ENCODE peak calls at places on chromosome 18, in ten cellular contexts. M, V, Y, B, L, J, T, H, P and I are unnamed samples.

GRCh38 chr18:74725690-74726089 is 128.0 kb downstream of the ZNF407 start:
- DNase-seq in Y (no peak), P (no peak), J (no peak), M (no peak), V (no peak), T (no peak), L (no peak), H (no peak), B (no peak), I (no peak)

GRCh38 chr18:4455113-4455811 is at the start of gene DLGAP1:
- DNase-seq in J (peak; percentile 62), V (peak; percentile 17), P (no peak), M (peak; percentile 71), L (peak; percentile 1), T (peak; percentile 73), H (peak; percentile 83), B (peak; percentile 92), Y (peak; percentile 74), I (no peak)

GRCh38 chr18:55555628-55556027 is 32.4 kb downstream of the TCF4 start:
- DNase-seq in B (no peak), M (no peak), Y (no peak), L (no peak), H (no peak), V (no peak), P (no peak), T (no peak), J (no peak), I (no peak)

GRCh38 chr18:48244530-48244929 is 164.7 kb downstream of the ZBTB7C start:
- DNase-seq in P (no peak), T (no peak), H (no peak), J (no peak), B (no peak), M (no peak), V (no peak), L (no peak), Y (no peak), I (no peak)

GRCh38 chr18:23994361-23994902 is 20.1 kb upstream of the TTC39C start:
- DNase-seq in J (peak; percentile 76), V (peak; percentile 97), T (no peak), B (no peak), P (peak; percentile 67), H (peak; percentile 71), M (peak; percentile 92), L (peak; percentile 52), Y (no peak), I (no peak)

GRCh38 chr18:48122376-48122775 is 191.9 kb upstream of the SMAD2 start:
- DNase-seq in Y (peak; percentile 10), B (no peak), P (no peak), M (no peak), J (no peak), V (no peak), L (no peak), H (no peak), T (no peak), I (no peak)

GRCh38 chr18:63409301-63409700 is 13.0 kb downstream of the VPS4B start:
- DNase-seq in L (no peak), H (no peak), B (no peak), J (no peak), P (no peak), Y (no peak), T (no peak), V (peak; percentile 80), M (peak; percentile 32), I (no peak)

GRCh38 chr18:23209031-23209430 is 73.7 kb downstream of the CABLES1 start:
- DNase-seq in J (no peak), M (peak; percentile 50), T (no peak), P (no peak), B (no peak), L (peak; percentile 53), H (no peak), Y (no peak), V (peak; percentile 71), I (no peak)

GRCh38 chr18:46756172-46756558 is 688 bp downstream of the ST8SIA5 start:
- DNase-seq in J (no peak), H (no peak), B (peak; percentile 71), Y (peak; percentile 70), M (no peak), L (no peak), P (no peak), T (peak; percentile 72), V (no peak), I (no peak)

GRCh38 chr18:22272242-22272641 is 102.9 kb downstream of the GATA6 start:
- DNase-seq in H (no peak), B (no peak), M (no peak), J (no peak), L (no peak), Y (no peak), T (no peak), P (no peak), V (no peak), I (no peak)

GRCh38 chr18:29531746-29532145 is 1354.8 kb upstream of the CDH2 start:
- DNase-seq in J (no peak), Y (no peak), B (no peak), P (no peak), L (no peak), T (no peak), M (peak; percentile 12), V (peak; percentile 32), H (no peak), I (no peak)

GRCh38 chr18:39168723-39169122 is 1603.1 kb upstream of the CELF4 start:
- DNase-seq in H (no peak), Y (no peak), V (no peak), P (no peak), B (no peak), T (no peak), J (no peak), M (no peak), L (no peak), I (no peak)

GRCh38 chr18:43934322-43935050 is 657.2 kb upstream of the SYT4 start:
- DNase-seq in Y (no peak), T (no peak), B (no peak), J (no peak), H (no peak), P (no peak), M (peak; percentile 51), V (no peak), L (no peak), I (no peak)

GRCh38 chr18:47260138-47260923 is 8.9 kb upstream of the SKOR2 start:
- DNase-seq in B (peak; percentile 96), P (no peak), Y (no peak), T (no peak), L (peak; percentile 5), M (peak; percentile 44), V (peak; percentile 9), H (no peak), J (peak; percentile 49), I (peak; percentile 33)

GRCh38 chr18:14189858-14190257 is 57.6 kb upstream of the ZNF519 start:
- DNase-seq in Y (no peak), T (no peak), M (peak; percentile 27), H (no peak), B (no peak), P (no peak), L (peak; percentile 90), J (no peak), V (peak; percentile 94), I (no peak)

GRCh38 chr18:42782929-42783328 is 332.6 kb downstream of the RIT2 start:
- DNase-seq in T (no peak), Y (no peak), B (no peak), H (no peak), V (no peak), P (no peak), J (no peak), M (no peak), L (no peak), I (no peak)

GRCh38 chr18:22705328-22705727 is 227.8 kb upstream of the RBBP8 start:
- DNase-seq in J (no peak), H (no peak), B (no peak), L (no peak), V (peak; percentile 71), M (peak; percentile 89), T (no peak), Y (no peak), P (no peak), I (no peak)

GRCh38 chr18:45521151-45521550 is 94.1 kb upstream of the SLC14A2 start:
- DNase-seq in B (no peak), Y (no peak), H (no peak), J (no peak), V (no peak), P (no peak), T (no peak), M (peak; percentile 95), L (no peak), I (no peak)
- H3K4me1 ChIP-seq in B (no peaks in the 10 kb centered on the region), Y (peaks cover 5% of the 10 kb centered on the region), H (peaks cover 86% of the 10 kb centered on the region), J (peaks cover 2% of the 10 kb centered on the region), V (no peaks in the 10 kb centered on the region), P (peaks cover 2% of the 10 kb centered on the region), T (peaks cover 10% of the 10 kb centered on the region), M (peaks cover 22% of the 10 kb centered on the region), L (no peaks in the 10 kb centered on the region), I (peaks cover 18% of the 10 kb centered on the region)

GRCh38 chr18:10524507-10525425 is 1.1 kb upstream of the NAPG start:
- DNase-seq in B (no peak), H (no peak), Y (no peak), M (peak; percentile 81), P (peak; percentile 75), V (peak; percentile 44), T (no peak), J (no peak), L (peak; percentile 75), I (no peak)
- H3K4me3 ChIP-seq in B (no peak overlapping the region), H (no peak overlapping the region), Y (no peak overlapping the region), M (peak overlapping the region; percentile 99), P (no peak overlapping the region), V (peak overlapping the region; percentile 98), T (peak overlapping the region; percentile 98), J (no peak overlapping the region), L (peak overlapping the region; percentile 94), I (peak overlapping the region; percentile 95)

GRCh38 chr18:31942999-31943894 is at the start of gene TRAPPC8:
- DNase-seq in L (peak; percentile 98), M (peak; percentile 99), V (peak; percentile 80), H (peak; percentile 99), J (peak; percentile 99), P (peak; percentile 98), B (peak; percentile 99), T (peak; percentile 99), Y (peak; percentile 100), I (peak; percentile 98)
- TF ChIP-seq CTCF in L (peak; percentile 66), M (no peak), V (no peak), H (no peak), J (no peak), P (no peak), B (peak; percentile 45), T (no peak), Y (no peak), I (no peak)

GRCh38 chr18:5468394-5468793 is 75.4 kb downstream of the EPB41L3 start:
- DNase-seq in B (no peak), T (no peak), P (no peak), L (no peak), M (no peak), Y (no peak), J (no peak), H (no peak), V (no peak), I (no peak)

GRCh38 chr18:5464241-5464640 is 79.6 kb downstream of the EPB41L3 start:
- DNase-seq in M (no peak), T (no peak), V (no peak), J (no peak), H (no peak), Y (no peak), B (no peak), L (no peak), P (no peak), I (no peak)

GRCh38 chr18:5463836-5464235 is 80.0 kb downstream of the EPB41L3 start:
- DNase-seq in P (no peak), V (no peak), T (no peak), M (no peak), Y (no peak), B (no peak), H (no peak), L (no peak), J (no peak), I (no peak)

GRCh38 chr18:5467666-5468065 is 76.1 kb downstream of the EPB41L3 start:
- DNase-seq in H (no peak), T (no peak), M (no peak), Y (no peak), L (no peak), B (no peak), J (no peak), V (no peak), P (no peak), I (no peak)

GRCh38 chr18:5466256-5466655 is 77.5 kb downstream of the EPB41L3 start:
- DNase-seq in V (no peak), M (no peak), L (no peak), H (no peak), J (no peak), P (no peak), T (no peak), B (no peak), Y (no peak), I (no peak)
- H3K4me1 ChIP-seq in V (no peaks in the 10 kb centered on the region), M (no peaks in the 10 kb centered on the region), L (no peaks in the 10 kb centered on the region), H (no peaks in the 10 kb centered on the region), J (peaks cover 1% of the 10 kb centered on the region), P (no peaks in the 10 kb centered on the region), T (peaks cover 22% of the 10 kb centered on the region), B (no peaks in the 10 kb centered on the region), Y (peaks cover 7% of the 10 kb centered on the region), I (peaks cover 4% of the 10 kb centered on the region)